ENCODE peak calls at places on chromosomes 5 and 9, in four cellular contexts. One of them, this sample, is unnamed.

GRCh38 chr5:66959668-66960067 is 236.9 kb downstream of the CD180 start:
- DNase-seq in omental fat pad: no peak
- DNase-seq in bronchial epithelial cell: peak; percentile 79
- DNase-seq in stimulated activated CD4-positive, alpha-beta T cell treated with anti-CD3 and anti-CD28 coated beads, Interleukin-1b, Interleukin-23, amount 100 ng/mL, for 24 hours: no peak
- DNase-seq in this sample: no peak

GRCh38 chr9:106403081-106403480 is 459.9 kb upstream of the ZNF462 start:
- DNase-seq in omental fat pad: no peak
- DNase-seq in stimulated activated CD4-positive, alpha-beta T cell treated with anti-CD3 and anti-CD28 coated beads, Interleukin-1b, Interleukin-23, amount 100 ng/mL, for 24 hours: no peak
- DNase-seq in bronchial epithelial cell: peak; percentile 82
- DNase-seq in this sample: no peak

GRCh38 chr5:177546262-177546741 is 8.1 kb downstream of the FAM193B start:
- DNase-seq in bronchial epithelial cell: peak; percentile 100
- DNase-seq in stimulated activated CD4-positive, alpha-beta T cell treated with anti-CD3 and anti-CD28 coated beads, Interleukin-1b, Interleukin-23, amount 100 ng/mL, for 24 hours: no peak
- DNase-seq in omental fat pad: no peak
- DNase-seq in this sample: peak; percentile 98

GRCh38 chr5:72499730-72500129 is 7.5 kb downstream of the ZNF366 start:
- DNase-seq in omental fat pad: no peak
- DNase-seq in stimulated activated CD4-positive, alpha-beta T cell treated with anti-CD3 and anti-CD28 coated beads, Interleukin-1b, Interleukin-23, amount 100 ng/mL, for 24 hours: no peak
- DNase-seq in bronchial epithelial cell: no peak
- DNase-seq in this sample: no peak

GRCh38 chr5:91224969-91225368 is 158.1 kb downstream of the ARRDC3 start:
- DNase-seq in bronchial epithelial cell: no peak
- DNase-seq in stimulated activated CD4-positive, alpha-beta T cell treated with anti-CD3 and anti-CD28 coated beads, Interleukin-1b, Interleukin-23, amount 100 ng/mL, for 24 hours: no peak
- DNase-seq in omental fat pad: no peak
- DNase-seq in this sample: no peak

GRCh38 chr9:4741365-4742031 is 496 bp upstream of the AK3 start:
- DNase-seq in omental fat pad: no peak
- DNase-seq in stimulated activated CD4-positive, alpha-beta T cell treated with anti-CD3 and anti-CD28 coated beads, Interleukin-1b, Interleukin-23, amount 100 ng/mL, for 24 hours: peak; percentile 6
- DNase-seq in bronchial epithelial cell: peak; percentile 15
- DNase-seq in this sample: peak; percentile 7

GRCh38 chr9:138020120-138020794 is 142.7 kb downstream of the CACNA1B start:
- DNase-seq in omental fat pad: no peak
- DNase-seq in stimulated activated CD4-positive, alpha-beta T cell treated with anti-CD3 and anti-CD28 coated beads, Interleukin-1b, Interleukin-23, amount 100 ng/mL, for 24 hours: no peak
- DNase-seq in bronchial epithelial cell: no peak
- DNase-seq in this sample: no peak

GRCh38 chr9:35798658-35799366 is 7.4 kb downstream of the NPR2 start:
- DNase-seq in stimulated activated CD4-positive, alpha-beta T cell treated with anti-CD3 and anti-CD28 coated beads, Interleukin-1b, Interleukin-23, amount 100 ng/mL, for 24 hours: peak; percentile 37
- DNase-seq in omental fat pad: no peak
- DNase-seq in bronchial epithelial cell: peak; percentile 100
- DNase-seq in this sample: peak; percentile 21

GRCh38 chr9:125200216-125201047 is at the start of gene RABEPK:
- DNase-seq in omental fat pad: peak; percentile 72
- DNase-seq in stimulated activated CD4-positive, alpha-beta T cell treated with anti-CD3 and anti-CD28 coated beads, Interleukin-1b, Interleukin-23, amount 100 ng/mL, for 24 hours: peak; percentile 91
- DNase-seq in bronchial epithelial cell: peak; percentile 84
- DNase-seq in this sample: peak; percentile 98

This sample was measured in adipocyte.